ENCODE peak calls at places on chromosomes 6 and 20, in eight cellular contexts. B is GM23338, Q is A549, F is SK-N-SH, R is HCT116, L is K562, K is GM12878, H is HepG2. V is an unnamed sample.

GRCh38 chr6:19368511-19368910 is 468.7 kb upstream of the ID4 start:
- DNase-seq in H (no peak), L (no peak), B (no peak), R (peak; percentile 6), K (no peak), F (no peak), Q (no peak), V (no peak)

GRCh38 chr6:3894535-3895302 is 45.5 kb downstream of the FAM50B start:
- DNase-seq in B (peak; percentile 33), H (no peak), K (no peak), R (no peak), L (no peak), F (no peak), Q (no peak), V (no peak)

GRCh38 chr6:55543633-55544309 is 35.2 kb downstream of the HMGCLL1 start:
- DNase-seq in L (no peak), F (no peak), Q (peak; percentile 7), H (peak; percentile 21), K (no peak), R (no peak), B (peak; percentile 64), V (no peak)

GRCh38 chr20:36279362-36279761 is 26.8 kb upstream of the DLGAP4 start:
- DNase-seq in F (no peak), L (no peak), H (no peak), K (no peak), R (no peak), Q (no peak), B (no peak), V (no peak)

GRCh38 chr20:45032781-45033180 is 66.5 kb downstream of the STK4 start:
- DNase-seq in L (no peak), R (no peak), F (no peak), B (no peak), K (no peak), H (no peak), Q (no peak), V (no peak)

GRCh38 chr6:56652231-56652630 is 9.5 kb upstream of the DST start:
- DNase-seq in K (no peak), H (peak; percentile 71), F (no peak), L (no peak), Q (no peak), B (no peak), R (no peak), V (no peak)

GRCh38 chr20:38812182-38812581 is 6.7 kb downstream of the PPP1R16B start:
- DNase-seq in K (no peak), L (no peak), B (no peak), F (no peak), R (no peak), Q (no peak), H (no peak), V (no peak)

GRCh38 chr6:73703514-73703913 is 7.5 kb downstream of the CD109 start:
- DNase-seq in B (no peak), Q (no peak), R (no peak), F (no peak), L (no peak), H (no peak), K (no peak), V (no peak)

GRCh38 chr20:11247943-11248475 is 574.2 kb upstream of the JAG1 start:
- DNase-seq in L (no peak), F (no peak), Q (no peak), K (no peak), B (no peak), R (no peak), H (no peak), V (no peak)

GRCh38 chr6:71886184-71887005 is at the start of gene RIMS1:
- DNase-seq in Q (peak; percentile 1), B (peak; percentile 82), L (no peak), H (no peak), R (no peak), F (peak; percentile 85), K (no peak), V (no peak)

GRCh38 chr6:33490198-33490597 is 35.8 kb downstream of the ZBTB9 start:
- DNase-seq in H (no peak), K (no peak), Q (peak; percentile 22), B (peak; percentile 21), R (no peak), F (no peak), L (no peak), V (no peak)

GRCh38 chr6:63521475-63522210 is 50.6 kb upstream of the LOC128125822 start:
- DNase-seq in B (no peak), K (no peak), R (no peak), L (no peak), Q (peak; percentile 52), F (no peak), H (peak; percentile 76), V (no peak)

GRCh38 chr6:63514488-63515173 is 57.6 kb upstream of the LOC128125822 start:
- DNase-seq in Q (peak; percentile 84), K (no peak), R (no peak), B (no peak), F (no peak), L (no peak), H (peak; percentile 95), V (no peak)

GRCh38 chr6:63510786-63511185 is 61.5 kb upstream of the LOC128125822 start:
- DNase-seq in L (no peak), B (no peak), R (no peak), F (no peak), K (no peak), H (no peak), Q (no peak), V (no peak)

DNA sequence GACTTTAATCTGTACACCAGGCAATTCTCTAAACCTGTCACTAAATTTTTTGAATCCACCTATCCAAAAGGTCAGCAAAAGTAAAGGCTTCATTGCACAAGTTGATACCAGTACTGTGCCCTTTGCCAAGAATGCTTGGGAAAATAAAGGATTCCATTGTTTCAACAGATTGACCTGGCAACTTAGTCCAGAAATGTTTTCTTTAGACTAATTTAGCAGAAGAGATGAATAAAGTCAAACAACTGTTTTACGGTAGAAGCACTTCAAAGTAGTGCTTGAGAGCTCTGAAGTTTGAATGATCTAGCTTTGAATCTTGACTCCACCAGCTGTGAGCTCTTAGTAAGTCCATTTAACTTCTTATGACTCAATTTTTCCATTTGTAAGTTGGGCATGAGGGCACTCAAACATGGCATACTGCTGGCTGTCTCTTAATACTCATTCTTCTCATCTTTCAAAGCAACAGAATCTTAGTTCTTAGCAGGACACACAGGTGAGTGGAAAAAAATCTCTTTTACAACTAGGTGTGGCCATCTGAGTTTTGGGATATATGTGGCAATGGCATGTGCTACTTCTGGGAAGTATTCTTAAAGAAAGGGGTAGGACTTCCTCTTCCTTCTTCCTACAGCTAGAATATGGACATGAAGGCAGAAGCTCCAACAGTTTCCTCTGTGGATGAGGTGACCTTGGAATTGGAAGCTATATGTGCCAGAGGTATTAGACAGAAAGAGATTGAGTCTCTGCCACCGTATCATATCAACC is 55.9 kb upstream of the LOC128125822 start:
- DNase-seq in B (no peak), K (no peak), R (peak; percentile 83), H (peak; percentile 100), Q (peak; percentile 86), L (no peak), F (no peak), V (no peak)
- TF ChIP-seq REST in B (no peak), K (no peak), R (no peak), H (no peak), Q (no peak), L (no peak), F (no peak), V (no peak)

DNA sequence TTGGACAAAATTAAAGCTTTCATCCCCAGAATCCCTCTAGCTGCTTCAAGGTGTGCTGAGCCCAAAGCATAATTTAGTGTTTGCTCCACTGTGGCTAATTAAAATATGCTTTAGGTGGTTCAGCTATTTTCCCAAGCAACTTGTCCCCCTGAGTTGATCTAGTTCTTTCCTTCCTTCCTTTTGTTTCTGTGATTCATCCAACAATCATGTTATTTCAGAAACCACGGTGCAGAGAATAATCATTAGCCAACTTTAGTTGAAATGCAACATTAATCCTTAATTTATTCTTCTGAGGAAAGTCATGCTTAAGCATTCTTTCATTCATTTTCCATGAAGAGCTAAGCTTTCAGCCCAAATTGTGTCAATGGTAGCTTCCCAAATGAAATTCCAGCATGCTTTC is 209.1 kb upstream of the NT5E start:
- DNase-seq in H (no peak), L (no peak), K (no peak), R (no peak), F (no peak), B (no peak), Q (no peak), V (no peak)
- TF ChIP-seq REST in H (no peak), L (no peak), K (no peak), R (no peak), F (no peak), B (no peak), Q (no peak), V (no peak)

DNA sequence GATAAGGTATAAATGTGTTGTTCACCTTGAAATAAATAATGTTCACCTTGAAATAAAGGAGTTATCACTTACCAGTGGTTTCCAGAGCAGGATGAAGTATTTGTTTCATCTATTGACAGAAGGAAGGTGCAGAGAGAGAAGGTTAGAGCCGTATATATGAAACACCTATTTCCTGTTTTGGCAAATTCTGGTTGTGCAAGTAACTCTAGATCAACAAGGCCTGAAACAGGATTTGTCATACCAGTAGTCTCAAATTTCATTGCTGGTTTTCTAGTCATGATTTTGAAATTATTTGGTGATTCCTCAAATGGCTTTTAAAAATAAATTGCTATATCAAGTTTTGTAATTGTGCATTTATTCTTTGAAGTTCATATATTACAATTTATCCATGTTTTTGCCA is at the start of gene CRISP3:
- DNase-seq in K (no peak), L (no peak), B (no peak), R (no peak), F (no peak), H (peak; percentile 9), Q (no peak), V (no peak)
- TF ChIP-seq REST in K (no peak), L (no peak), B (no peak), R (no peak), F (no peak), H (no peak), Q (no peak), V (no peak)

DNA sequence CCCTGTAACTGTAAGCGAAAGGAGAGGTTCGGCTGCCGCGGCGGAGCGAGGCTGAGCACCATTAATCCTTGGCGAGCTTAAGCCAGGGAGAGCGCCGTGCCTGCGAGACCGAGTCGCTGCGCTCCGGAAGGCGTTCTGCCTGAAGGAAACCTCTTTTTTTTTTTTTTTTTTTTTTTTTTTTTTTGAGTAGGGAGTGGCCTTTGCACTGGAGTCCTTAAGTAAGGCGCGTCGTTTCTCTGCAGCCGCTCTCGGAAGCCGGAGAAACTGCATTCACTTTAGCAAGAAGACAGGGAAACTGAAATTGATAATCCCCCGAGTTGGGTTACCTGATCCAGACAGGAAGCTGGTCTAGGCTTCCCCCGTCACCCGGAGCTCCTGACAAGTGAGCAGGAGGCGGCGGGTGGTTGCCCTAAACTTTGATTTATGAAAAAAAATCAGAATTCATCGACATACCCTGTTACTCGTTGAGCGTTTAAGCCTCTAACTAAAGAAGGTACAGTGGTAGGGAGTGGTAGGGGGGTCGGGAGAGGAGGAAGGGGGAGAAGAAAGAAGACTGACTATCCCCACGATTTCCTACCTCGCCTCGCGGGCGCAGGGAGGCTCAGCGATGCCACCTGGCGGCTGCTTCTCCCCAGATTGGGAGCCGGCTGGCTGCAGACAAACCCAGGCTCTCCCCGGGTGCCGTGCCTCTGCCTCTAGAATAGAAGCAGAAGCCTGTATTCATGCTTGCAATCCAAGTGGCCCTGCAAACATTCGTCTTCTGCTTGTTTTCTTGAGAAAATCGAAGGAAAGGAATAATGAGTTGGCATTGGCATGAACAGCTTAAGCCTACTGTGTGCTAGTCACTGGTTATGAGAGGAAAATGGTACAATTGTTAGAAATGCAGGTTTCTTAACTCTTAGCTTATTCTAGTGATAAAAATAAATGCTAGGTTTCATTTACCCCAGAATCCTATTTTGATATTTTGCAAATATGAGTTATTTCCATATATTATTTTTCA is 4.4 kb upstream of the SOX4 start:
- DNase-seq in B (peak; percentile 94), F (peak; percentile 80), Q (peak; percentile 81), L (peak; percentile 69), H (peak; percentile 64), R (peak; percentile 64), K (no peak), V (no peak)
- TF ChIP-seq REST in B (no peak), F (peak; percentile 27), Q (no peak), L (no peak), H (no peak), R (no peak), K (no peak), V (no peak)